ENCODE peak calls at places on chromosomes 1 and 21, in seven cellular contexts. S, U, B, O, W, D and J are unnamed samples.

GRCh38 chr1:67919714-67920113 is 86.4 kb upstream of the GNG12 start:
- DNase-seq in S (no peak), U (no peak), B (no peak), O (no peak), W (no peak), D (no peak), J (no peak)

GRCh38 chr1:52164604-52165003 is 22.7 kb downstream of the ZFYVE9 start:
- DNase-seq in S (no peak), U (no peak), B (no peak), O (no peak), W (no peak), D (no peak), J (no peak)

GRCh38 chr1:191174298-191174697 is 696.6 kb upstream of the BRINP3 start:
- DNase-seq in S (no peak), U (no peak), B (no peak), O (no peak), W (no peak), D (no peak), J (peak; percentile 21)

GRCh38 chr1:25430073-25430665 is 528 bp upstream of the MACO1 start:
- DNase-seq in S (peak; percentile 50), U (peak; percentile 61), B (peak; percentile 87), O (peak; percentile 94), W (no peak), D (peak; percentile 95), J (peak; percentile 77)

GRCh38 chr1:2888281-2888845 is 86.9 kb upstream of the TTC34 start:
- DNase-seq in S (no peak), U (no peak), B (no peak), O (no peak), W (no peak), D (no peak), J (no peak)

GRCh38 chr1:204465469-204466415 is 28.9 kb downstream of the PIK3C2B start:
- DNase-seq in S (no peak), U (no peak), B (no peak), O (peak; percentile 46), W (no peak), D (peak; percentile 73), J (no peak)

GRCh38 chr1:202004711-202005110 is 5.7 kb upstream of the ELF3 start:
- DNase-seq in S (no peak), U (no peak), B (no peak), O (no peak), W (no peak), D (no peak), J (no peak)

GRCh38 chr1:151858030-151858746 is 4.7 kb upstream of the THEM5 start:
- DNase-seq in S (no peak), U (no peak), B (no peak), O (no peak), W (no peak), D (no peak), J (no peak)

GRCh38 chr1:45862008-45862407 is 58.6 kb downstream of the MAST2 start:
- DNase-seq in S (no peak), U (no peak), B (no peak), O (no peak), W (no peak), D (no peak), J (no peak)

GRCh38 chr1:9960705-9961562 is 17.7 kb downstream of the NMNAT1 start:
- DNase-seq in S (no peak), U (no peak), B (no peak), O (no peak), W (no peak), D (no peak), J (peak; percentile 80)

GRCh38 chr1:117535776-117536175 is 70.1 kb upstream of the TENT5C start:
- DNase-seq in S (no peak), U (no peak), B (no peak), O (no peak), W (no peak), D (no peak), J (no peak)

GRCh38 chr1:1217621-1218523 is 3.9 kb upstream of the TNFRSF4 start:
- DNase-seq in S (no peak), U (no peak), B (no peak), O (no peak), W (no peak), D (no peak), J (no peak)

GRCh38 chr1:115069186-115069585 is 20.1 kb downstream of the TSPAN2 start:
- DNase-seq in S (no peak), U (no peak), B (no peak), O (no peak), W (no peak), D (no peak), J (no peak)

GRCh38 chr21:33427051-33427450 is 23.8 kb downstream of the IFNGR2 start:
- DNase-seq in S (no peak), U (no peak), B (no peak), O (no peak), W (no peak), D (no peak), J (no peak)

GRCh38 chr1:7220712-7221252 is 435.5 kb downstream of the CAMTA1 start:
- DNase-seq in S (no peak), U (no peak), B (no peak), O (no peak), W (no peak), D (no peak), J (no peak)

GRCh38 chr1:185480545-185480944 is 163.5 kb upstream of the IVNS1ABP start:
- DNase-seq in S (no peak), U (no peak), B (no peak), O (no peak), W (no peak), D (no peak), J (no peak)

GRCh38 chr1:116414364-116414763 is 41.3 kb downstream of the ATP1A1 start:
- DNase-seq in S (no peak), U (no peak), B (no peak), O (no peak), W (no peak), D (no peak), J (no peak)

GRCh38 chr1:17250601-17251000 is 1.7 kb downstream of the PADI3 start:
- DNase-seq in S (no peak), U (no peak), B (peak; percentile 44), O (no peak), W (no peak), D (no peak), J (no peak)

GRCh38 chr1:9735800-9736199 is 84.3 kb downstream of the PIK3CD start:
- DNase-seq in S (no peak), U (no peak), B (no peak), O (no peak), W (no peak), D (no peak), J (no peak)

GRCh38 chr1:37807555-37808368 is at the start of the genes C1orf122 and YRDC:
- DNase-seq in S (peak; percentile 77), U (peak; percentile 83), B (peak; percentile 85), O (peak; percentile 98), W (peak; percentile 33), D (peak; percentile 97), J (peak; percentile 98)

DNA sequence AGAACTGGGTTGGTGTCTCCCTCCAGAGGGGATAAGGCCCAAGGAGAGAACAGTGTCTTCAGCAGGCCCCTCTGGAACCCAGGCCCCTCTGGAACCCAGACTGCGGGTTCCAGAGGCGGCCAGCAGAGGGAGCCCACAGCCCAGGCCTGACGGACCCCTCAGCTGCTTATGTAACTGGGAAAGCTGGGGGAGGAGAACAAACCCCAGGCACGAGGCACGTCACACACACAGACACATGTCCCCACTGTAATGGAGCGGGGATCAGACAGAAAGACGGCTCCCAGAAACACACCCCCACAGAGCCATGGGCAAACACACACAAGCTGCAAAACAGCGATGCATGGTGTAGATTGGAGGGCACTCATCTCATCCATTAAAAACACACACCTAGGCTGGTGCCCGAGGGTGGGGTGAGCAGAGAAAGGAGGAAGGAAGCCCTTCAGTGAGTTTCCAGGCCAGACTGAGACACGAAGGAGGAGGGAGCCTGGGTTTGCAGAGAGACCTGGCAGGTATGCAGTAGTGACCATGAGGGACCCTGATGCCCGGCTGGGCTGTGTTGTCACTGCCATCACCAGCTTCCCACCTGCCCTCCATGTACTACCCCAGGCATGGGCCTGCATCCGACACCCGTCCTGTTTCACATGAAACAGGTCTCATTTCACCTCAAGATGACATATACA is 2.8 kb upstream of the IGSF8 start:
- DNase-seq in S (peak; percentile 64), U (peak; percentile 81), B (peak; percentile 65), O (peak; percentile 86), W (no peak), D (peak; percentile 86), J (peak; percentile 91)
- TF ChIP-seq POLR2AphosphoS5 in S (peak; percentile 23), U (peak; percentile 43), B (no peak), O (no peak), W (no peak), D (no peak), J (no peak)

DNA sequence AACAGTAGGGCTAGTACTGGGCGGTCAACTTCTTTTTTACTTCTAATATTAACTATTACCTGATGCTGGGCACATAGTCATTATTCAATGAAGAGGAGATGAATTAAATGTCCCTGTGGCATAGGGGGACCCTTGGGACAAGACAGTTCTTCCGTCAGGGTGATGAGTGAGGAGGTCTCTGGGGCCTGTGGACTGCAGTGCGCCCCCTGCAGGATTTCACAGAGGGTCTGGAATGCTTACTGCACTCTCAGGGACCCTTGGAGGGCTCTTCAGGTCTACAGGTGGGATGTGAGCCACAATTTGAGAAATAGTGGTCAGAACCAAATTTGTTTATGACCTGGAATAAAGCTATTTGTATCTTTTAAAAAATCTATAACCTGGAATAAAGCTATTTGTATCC is 149.4 kb downstream of the FAM78B start:
- DNase-seq in S (no peak), U (no peak), B (no peak), O (no peak), W (no peak), D (peak; percentile 51), J (peak; percentile 80)
- TF ChIP-seq REST in S (no peak), U (no peak), B (no peak), O (no peak), W (no peak), D (no peak), J (no peak)

GRCh38 chr1:4027492-4028138 is 127.5 kb upstream of the C1orf174 start:
- DNase-seq in S (no peak), U (no peak), B (no peak), O (no peak), W (no peak), D (no peak), J (no peak)
- TF ChIP-seq POLR2AphosphoS5 in S (no peak), U (no peak), B (no peak), O (no peak), W (no peak), D (no peak), J (no peak)

DNA sequence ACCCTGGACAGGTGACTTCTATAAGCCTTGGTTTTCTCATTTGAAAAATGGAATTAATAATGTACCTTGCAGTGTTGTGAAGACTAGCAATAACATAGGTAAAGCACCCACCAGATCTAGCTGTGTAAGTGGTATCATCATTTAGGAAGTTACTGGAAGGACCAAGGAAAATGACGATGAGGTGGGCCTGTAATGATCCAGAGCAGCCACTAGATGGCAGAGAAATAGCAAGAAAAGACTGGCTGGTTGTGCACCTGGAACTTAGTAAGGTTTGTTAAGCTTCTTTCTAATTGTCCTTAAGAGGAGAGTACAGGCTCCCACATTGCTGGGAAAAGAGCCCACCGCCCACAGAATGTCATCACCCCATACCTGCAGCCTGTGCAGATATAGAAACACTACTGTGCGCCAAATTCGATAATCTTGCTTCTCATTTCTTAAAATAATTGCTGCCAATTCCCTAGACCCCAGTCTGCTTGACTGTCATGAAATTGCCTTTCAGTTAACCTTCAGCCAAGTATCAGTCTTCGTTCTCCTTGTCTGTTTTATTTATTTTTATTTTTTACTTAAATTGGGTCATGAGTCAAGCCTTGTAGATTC is 37.2 kb downstream of the WNT4 start:
- DNase-seq in S (peak; percentile 29), U (peak; percentile 44), B (peak; percentile 32), O (peak; percentile 64), W (peak; percentile 36), D (peak; percentile 74), J (peak; percentile 85)
- TF ChIP-seq REST in S (no peak), U (no peak), B (no peak), O (no peak), W (no peak), D (no peak), J (no peak)

GRCh38 chr1:196410768-196411167 is 197.5 kb downstream of the KCNT2 start:
- DNase-seq in S (no peak), U (no peak), B (no peak), O (no peak), W (no peak), D (no peak), J (no peak)
- TF ChIP-seq POLR2AphosphoS5 in S (no peak), U (no peak), B (no peak), O (no peak), W (no peak), D (no peak), J (no peak)